ENCODE peak calls at places on chromosomes 7 and 10, in nine cellular contexts. D is AG08396; J is head of caudate nucleus; M is frontal cortex; T is Right ventricle myocardium superior; S is iris pigment epithelial cell; U is B cell; F is GM10248; Z is stimulated activated CD4-positive, alpha-beta T cell treated with anti-CD3 and anti-CD28 coated beads, Interleukin-1b, Interleukin-23, amount 100 ng/mL, for 24 hours. V is an unnamed sample.

GRCh38 chr7:106056513-106057203 is 55.5 kb downstream of the SYPL1 start:
- DNase-seq in F (peak; percentile 82), M (peak; percentile 46), J (peak; percentile 77), D (peak; percentile 77), U (peak; percentile 84), S (peak; percentile 69), T (peak; percentile 73), Z (peak; percentile 55), V (no peak)

GRCh38 chr10:58512470-58513188 is at the start of gene BICC1:
- DNase-seq in S (peak; percentile 44), M (peak; percentile 77), J (peak; percentile 32), T (peak; percentile 62), F (peak; percentile 22), Z (no peak), D (peak; percentile 81), U (peak; percentile 1), V (no peak)

GRCh38 chr10:96130326-96130758 is 245 bp downstream of the ZNF518A start:
- DNase-seq in F (peak; percentile 83), S (peak; percentile 89), U (peak; percentile 87), T (peak; percentile 76), M (no peak), J (peak; percentile 59), Z (peak; percentile 58), D (peak; percentile 75), V (no peak)

GRCh38 chr7:3673524-3673923 is 372.5 kb downstream of the SDK1 start:
- DNase-seq in M (no peak), D (no peak), T (peak; percentile 52), U (peak; percentile 26), J (peak; percentile 36), S (peak; percentile 12), Z (peak; percentile 30), F (no peak), V (no peak)

GRCh38 chr10:48791267-48791928 is 106.7 kb downstream of the WDFY4 start:
- DNase-seq in M (no peak), T (no peak), F (no peak), Z (no peak), U (no peak), S (no peak), J (no peak), D (no peak), V (no peak)

GRCh38 chr7:121186746-121187145 is 142.1 kb upstream of the WNT16 start:
- DNase-seq in S (no peak), T (no peak), M (no peak), U (no peak), Z (no peak), D (no peak), J (no peak), F (no peak), V (no peak)

GRCh38 chr7:73667344-73668102 is at the start of gene VPS37D:
- DNase-seq in Z (peak; percentile 87), T (peak; percentile 96), F (peak; percentile 98), M (peak; percentile 96), S (peak; percentile 88), U (peak; percentile 98), D (peak; percentile 98), J (peak; percentile 85), V (peak; percentile 30)

GRCh38 chr7:87218941-87219544 is 489 bp downstream of the TMEM243 start:
- DNase-seq in Z (no peak), J (peak; percentile 34), U (peak; percentile 65), D (peak; percentile 53), M (no peak), T (peak; percentile 82), S (peak; percentile 53), F (peak; percentile 31), V (no peak)

GRCh38 chr7:126001344-126001743 is 1071.7 kb upstream of the POT1 start:
- DNase-seq in Z (no peak), S (no peak), M (no peak), F (no peak), T (no peak), D (no peak), U (no peak), J (no peak), V (no peak)

GRCh38 chr10:13859979-13860619 is 273.3 kb downstream of the PRPF18 start:
- DNase-seq in U (no peak), M (no peak), Z (no peak), J (no peak), F (no peak), T (no peak), S (peak; percentile 28), D (no peak), V (no peak)

GRCh38 chr7:40148671-40149070 is 13.9 kb downstream of the SUGCT start:
- DNase-seq in Z (no peak), J (no peak), D (no peak), M (no peak), U (no peak), S (no peak), F (no peak), T (no peak), V (no peak)

GRCh38 chr7:131254211-131254610 is 73.5 kb upstream of the MKLN1 start:
- DNase-seq in M (no peak), T (no peak), S (peak; percentile 73), F (no peak), J (no peak), Z (no peak), D (no peak), U (no peak), V (no peak)

GRCh38 chr10:101330236-101331225 is 23.4 kb upstream of the BTRC start:
- DNase-seq in S (peak; percentile 35), F (no peak), D (no peak), U (no peak), T (no peak), M (no peak), Z (no peak), J (no peak), V (no peak)

GRCh38 chr10:119149157-119149556 is 16.4 kb downstream of the SFXN4 start:
- DNase-seq in M (no peak), D (no peak), J (no peak), U (no peak), F (no peak), S (no peak), Z (no peak), T (no peak), V (no peak)

GRCh38 chr10:110637558-110638053 is 6.5 kb upstream of the RBM20 start:
- DNase-seq in T (no peak), S (no peak), U (no peak), F (no peak), J (no peak), D (no peak), M (no peak), Z (no peak), V (no peak)

GRCh38 chr10:88978463-88978862 is 12.1 kb upstream of the FAS start:
- DNase-seq in F (no peak), M (no peak), D (no peak), Z (no peak), S (no peak), T (no peak), J (no peak), U (no peak), V (no peak)

GRCh38 chr10:84258034-84258695 is 13.3 kb downstream of the RGR start:
- DNase-seq in J (no peak), S (no peak), F (no peak), D (no peak), U (no peak), M (no peak), T (no peak), Z (no peak), V (no peak)

GRCh38 chr7:151408839-151409554 is 841 bp downstream of the WDR86 start:
- DNase-seq in D (no peak), J (no peak), S (peak; percentile 70), F (no peak), M (no peak), Z (no peak), U (peak; percentile 61), T (no peak), V (peak; percentile 23)

GRCh38 chr7:128323489-128324362 is 20.0 kb downstream of the RBM28 start:
- DNase-seq in D (peak; percentile 36), T (peak; percentile 52), J (no peak), F (no peak), Z (no peak), U (no peak), S (peak; percentile 12), M (no peak), V (no peak)

GRCh38 chr7:150369740-150370501 is 1.3 kb downstream of the REPIN1 start:
- DNase-seq in Z (no peak), T (no peak), S (peak; percentile 14), D (peak; percentile 25), F (no peak), U (no peak), M (no peak), J (no peak), V (no peak)

GRCh38 chr10:63738410-63738809 is 217.2 kb downstream of the REEP3 start:
- DNase-seq in T (no peak), Z (no peak), J (no peak), S (peak; percentile 85), U (no peak), D (peak; percentile 26), M (no peak), F (no peak), V (no peak)

GRCh38 chr7:44980393-44981034 is 1.7 kb upstream of the MYO1G start:
- DNase-seq in T (peak; percentile 56), F (peak; percentile 66), Z (peak; percentile 88), D (no peak), U (peak; percentile 78), S (no peak), J (no peak), M (no peak), V (peak; percentile 97)

GRCh38 chr7:96831446-96831845 is 121.8 kb upstream of the SEM1 start:
- DNase-seq in M (no peak), U (no peak), Z (no peak), J (no peak), S (no peak), T (no peak), F (no peak), D (no peak), V (no peak)

GRCh38 chr10:122019414-122019975 is 30.5 kb downstream of the TACC2 start:
- DNase-seq in D (no peak), U (no peak), M (no peak), F (no peak), Z (no peak), T (no peak), J (no peak), S (no peak), V (no peak)

GRCh38 chr7:1668486-1668931 is 1.6 kb upstream of the ELFN1 start:
- DNase-seq in D (no peak), U (peak; percentile 25), M (peak; percentile 38), F (peak; percentile 26), Z (no peak), T (peak; percentile 71), S (no peak), J (no peak), V (no peak)

GRCh38 chr7:18961997-18962396 is 155.4 kb downstream of the TWIST1 start:
- DNase-seq in J (no peak), M (no peak), U (no peak), S (peak; percentile 36), F (no peak), Z (no peak), T (no peak), D (no peak), V (no peak)

GRCh38 chr10:31756131-31757119 is 172.2 kb downstream of the ARHGAP12 start:
- DNase-seq in T (no peak), J (no peak), M (no peak), F (no peak), D (no peak), U (no peak), S (no peak), Z (no peak), V (no peak)

GRCh38 chr7:93622036-93622714 is 47.7 kb upstream of the CALCR start:
- DNase-seq in S (peak; percentile 19), J (no peak), D (peak; percentile 24), U (peak; percentile 2), T (no peak), Z (no peak), M (no peak), F (no peak), V (no peak)

GRCh38 chr7:152103691-152104090 is 78.2 kb downstream of the GALNT11 start:
- DNase-seq in F (no peak), Z (no peak), S (peak; percentile 14), T (no peak), D (no peak), J (no peak), M (no peak), U (no peak), V (no peak)

V was measured in GM12878.